ENCODE peak calls at places on chromosomes 6 and 20, in five cellular contexts. T is tibial artery, C is left lung, G is endothelial cell of umbilical vein, X is endodermal cell. B is an unnamed sample.

GRCh38 chr20:34715384-34715783 is 11.2 kb downstream of the TP53INP2 start:
- DNase-seq in T (no peak), C (no peak), G (no peak), X (no peak), B (peak; percentile 45)

GRCh38 chr6:25302677-25303128 is 23.5 kb downstream of the CARMIL1 start:
- DNase-seq in T (no peak), C (no peak), G (no peak), X (no peak), B (no peak)

GRCh38 chr20:58352454-58352853 is 36.6 kb upstream of the VAPB start:
- DNase-seq in T (no peak), C (no peak), G (no peak), X (no peak), B (no peak)

GRCh38 chr6:85602100-85602499 is 8.4 kb upstream of the SNX14 start:
- DNase-seq in T (no peak), C (no peak), G (no peak), X (no peak), B (no peak)

GRCh38 chr6:28948782-28949486 is 25.1 kb upstream of the TRIM27 start:
- DNase-seq in T (no peak), C (no peak), G (no peak), X (no peak), B (no peak)

GRCh38 chr6:139323511-139324445 is 32.0 kb upstream of the TXLNB start:
- DNase-seq in T (peak; percentile 72), C (peak; percentile 81), G (peak; percentile 71), X (peak; percentile 75), B (no peak)

GRCh38 chr6:14270925-14271791 is 153.6 kb downstream of the CD83 start:
- DNase-seq in T (no peak), C (peak; percentile 62), G (no peak), X (peak; percentile 45), B (peak; percentile 98)

GRCh38 chr6:169070506-169071176 is 183.0 kb downstream of the THBS2 start:
- DNase-seq in T (peak; percentile 98), C (peak; percentile 80), G (no peak), X (no peak), B (peak; percentile 93)

GRCh38 chr6:149179431-149179830 is 138.1 kb upstream of the TAB2 start:
- DNase-seq in T (no peak), C (no peak), G (no peak), X (no peak), B (no peak)

GRCh38 chr6:170451762-170452651 is 101.1 kb downstream of the PSMB1 start:
- DNase-seq in T (no peak), C (peak; percentile 20), G (no peak), X (peak; percentile 34), B (no peak)

GRCh38 chr6:116410945-116411623 is 40.3 kb downstream of the DSE start:
- DNase-seq in T (no peak), C (no peak), G (peak; percentile 72), X (no peak), B (no peak)

GRCh38 chr6:116409756-116410155 is 39.0 kb downstream of the DSE start:
- DNase-seq in T (no peak), C (no peak), G (no peak), X (no peak), B (no peak)

GRCh38 chr6:116405663-116406329 is 35.0 kb downstream of the DSE start:
- DNase-seq in T (no peak), C (no peak), G (no peak), X (no peak), B (no peak)

GRCh38 chr6:116406678-116407345 is 36.1 kb downstream of the DSE start:
- DNase-seq in T (no peak), C (no peak), G (no peak), X (no peak), B (no peak)

DNA sequence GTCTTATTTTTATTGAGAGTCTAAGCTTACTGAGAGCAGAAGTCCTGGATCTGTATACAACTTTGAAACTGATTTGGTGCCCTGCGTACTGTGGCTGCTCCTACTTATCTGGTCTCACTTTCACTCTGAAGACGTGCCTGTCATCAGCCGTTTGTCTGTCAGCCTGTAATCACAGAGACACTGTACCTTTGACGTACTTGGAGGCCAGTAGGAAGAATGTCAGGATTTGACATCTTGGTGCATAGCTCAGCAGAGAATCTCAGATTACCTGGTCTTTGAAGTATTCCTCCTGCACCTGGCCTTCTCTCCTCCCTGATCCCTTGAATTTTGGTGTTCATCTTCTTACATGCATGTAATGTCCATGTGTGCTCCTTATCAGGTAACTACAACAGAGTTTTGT is 37.7 kb downstream of the DSE start:
- DNase-seq in T (no peak), C (no peak), G (no peak), X (no peak), B (no peak)
- H3K4me1 ChIP-seq in T (peaks cover 33% of the 10 kb centered on the region), C (peaks cover 40% of the 10 kb centered on the region), G (peaks cover 10% of the 10 kb centered on the region), X (no peaks in the 10 kb centered on the region), B (peaks cover 16% of the 10 kb centered on the region)

GRCh38 chr6:156977527-156978291 is 200.5 kb downstream of the ARID1B start:
- DNase-seq in T (no peak), C (no peak), G (no peak), X (no peak), B (no peak)

GRCh38 chr6:156976144-156977088 is 199.2 kb downstream of the ARID1B start:
- DNase-seq in T (no peak), C (no peak), G (no peak), X (peak; percentile 48), B (no peak)

GRCh38 chr6:156975414-156975813 is 198.2 kb downstream of the ARID1B start:
- DNase-seq in T (no peak), C (no peak), G (no peak), X (no peak), B (no peak)

GRCh38 chr6:156972145-156972544 is 195.0 kb downstream of the ARID1B start:
- DNase-seq in T (no peak), C (no peak), G (no peak), X (no peak), B (no peak)

DNA sequence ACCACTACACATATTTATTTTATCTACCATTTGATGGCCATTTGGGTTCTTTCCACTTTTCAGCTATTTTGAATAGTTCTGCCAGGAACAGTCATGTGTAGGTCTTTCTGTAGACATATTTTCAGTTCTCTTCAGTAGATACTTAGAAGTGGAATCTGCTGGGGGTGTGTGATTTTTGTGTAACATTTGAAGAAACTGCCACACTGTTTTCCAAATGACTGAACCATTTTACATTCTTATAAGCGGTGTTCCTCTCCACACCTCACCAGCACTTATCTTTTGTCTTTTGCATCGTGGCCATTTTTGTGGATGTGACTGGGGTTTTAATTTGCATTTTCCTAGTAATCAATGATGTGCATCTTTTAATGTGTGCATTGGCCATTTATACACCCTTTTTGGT is 197.7 kb downstream of the ARID1B start:
- DNase-seq in T (no peak), C (no peak), G (no peak), X (no peak), B (no peak)
- H3K4me1 ChIP-seq in T (peaks cover 4% of the 10 kb centered on the region), C (peaks cover 13% of the 10 kb centered on the region), G (no peaks in the 10 kb centered on the region), X (no peaks in the 10 kb centered on the region), B (no peaks in the 10 kb centered on the region)

DNA sequence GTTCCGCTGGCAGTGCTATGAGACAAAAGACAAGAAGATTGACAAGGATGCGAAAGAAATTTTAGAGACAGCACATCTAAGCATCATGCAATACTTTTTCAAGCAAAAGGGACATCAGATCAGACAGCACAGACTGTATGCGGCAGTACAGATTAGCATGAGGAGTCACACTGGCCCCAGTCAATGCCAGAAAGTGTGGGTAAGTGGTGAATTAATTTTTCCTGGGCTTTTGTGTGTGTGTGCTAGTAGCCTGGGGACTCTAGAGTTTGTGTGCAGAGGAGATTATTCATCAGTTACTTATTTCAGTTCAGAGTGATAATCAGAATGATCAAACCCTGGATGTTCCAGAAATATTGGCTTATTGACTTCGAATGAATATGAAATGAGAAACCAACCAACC is 47.2 kb downstream of the LAMA4 start:
- DNase-seq in T (no peak), C (no peak), G (no peak), X (no peak), B (no peak)
- H3K4me1 ChIP-seq in T (peaks cover 20% of the 10 kb centered on the region), C (no peaks in the 10 kb centered on the region), G (peaks cover 77% of the 10 kb centered on the region), X (no peaks in the 10 kb centered on the region), B (peaks cover 39% of the 10 kb centered on the region)

DNA sequence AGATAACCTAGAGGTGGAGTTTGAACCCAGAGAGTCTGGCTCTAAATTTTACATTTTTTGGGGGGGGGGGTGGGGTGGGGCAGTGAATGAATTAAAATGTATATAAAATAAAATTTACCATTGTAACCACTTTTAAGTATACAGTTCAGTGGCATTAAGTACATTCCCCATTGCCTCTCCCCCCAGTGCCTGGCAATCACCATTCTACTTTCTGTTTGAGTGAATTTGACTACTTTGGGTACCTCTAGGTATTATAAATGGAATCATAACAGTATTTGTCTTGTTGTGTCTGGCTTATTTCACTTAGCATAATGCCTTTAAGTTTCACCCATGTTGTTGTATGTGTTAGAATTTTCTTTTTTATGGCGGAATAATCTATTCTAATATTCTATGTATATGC is 2.7 kb downstream of the FAM110A start:
- DNase-seq in T (no peak), C (no peak), G (no peak), X (no peak), B (no peak)
- H3K4me1 ChIP-seq in T (peaks cover 12% of the 10 kb centered on the region), C (peaks cover 59% of the 10 kb centered on the region), G (peaks cover 46% of the 10 kb centered on the region), X (peaks cover 4% of the 10 kb centered on the region), B (peaks cover 23% of the 10 kb centered on the region)

DNA sequence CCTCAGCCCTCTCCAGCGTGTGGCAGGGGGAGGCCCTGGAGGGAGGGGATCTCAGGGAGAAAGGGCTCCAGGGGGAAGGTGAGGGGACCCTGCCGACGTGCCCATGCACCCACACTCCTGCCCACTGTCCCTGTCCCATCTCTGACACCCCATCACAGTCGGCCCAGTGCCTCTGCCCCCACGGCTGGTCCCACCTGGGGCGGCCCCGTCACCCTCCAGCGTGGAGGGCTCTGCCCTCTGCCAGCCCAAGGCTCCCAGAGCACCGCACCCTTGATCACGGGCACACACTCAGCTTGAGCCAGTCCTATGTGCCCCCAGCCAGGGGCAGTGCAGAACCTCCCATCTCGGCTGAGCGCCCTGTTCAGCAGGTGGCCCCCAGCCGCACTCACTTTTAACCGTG is 9.2 kb downstream of the SLC4A11 start:
- DNase-seq in T (no peak), C (no peak), G (no peak), X (no peak), B (no peak)
- H3K4me1 ChIP-seq in T (no peaks in the 10 kb centered on the region), C (no peaks in the 10 kb centered on the region), G (no peaks in the 10 kb centered on the region), X (no peaks in the 10 kb centered on the region), B (peaks cover 7% of the 10 kb centered on the region)

GRCh38 chr6:71481021-71481420 is 192.4 kb downstream of the OGFRL1 start:
- DNase-seq in T (no peak), C (no peak), G (peak; percentile 16), X (no peak), B (no peak)

GRCh38 chr6:71480577-71480976 is 192.0 kb downstream of the OGFRL1 start:
- DNase-seq in T (no peak), C (no peak), G (peak; percentile 48), X (no peak), B (no peak)

GRCh38 chr6:71486466-71486865 is 197.9 kb downstream of the OGFRL1 start:
- DNase-seq in T (no peak), C (no peak), G (no peak), X (no peak), B (no peak)

GRCh38 chr6:71481801-71482200 is 193.2 kb downstream of the OGFRL1 start:
- DNase-seq in T (no peak), C (no peak), G (no peak), X (no peak), B (no peak)

DNA sequence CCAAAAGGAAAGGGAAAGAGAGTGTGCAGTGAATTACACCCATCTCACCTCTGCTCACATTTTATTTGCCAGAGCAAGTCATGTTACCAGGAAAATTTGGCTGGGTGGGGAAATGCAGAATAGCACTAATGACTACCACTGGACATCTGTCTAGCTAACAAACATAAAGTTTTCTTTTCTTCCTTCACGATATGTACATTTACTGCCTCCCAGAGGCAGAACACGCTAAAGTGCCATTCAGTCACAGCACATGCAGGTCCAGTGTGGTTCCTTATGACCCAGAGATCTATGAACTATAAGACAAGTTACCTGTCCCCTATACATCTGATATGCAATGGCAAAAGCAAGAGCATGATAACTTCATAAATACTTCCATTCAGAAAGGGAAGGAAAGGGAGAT is 194.1 kb downstream of the OGFRL1 start:
- DNase-seq in T (no peak), C (no peak), G (peak; percentile 43), X (no peak), B (no peak)
- H3K4me1 ChIP-seq in T (peaks cover 5% of the 10 kb centered on the region), C (peaks cover 27% of the 10 kb centered on the region), G (peaks cover 36% of the 10 kb centered on the region), X (no peaks in the 10 kb centered on the region), B (peaks cover 23% of the 10 kb centered on the region)